ENCODE peak calls at places on chromosomes 6 and 20, in four cellular contexts. One of them, this sample, is unnamed.

GRCh38 chr6:13795041-13795748 is 19.2 kb downstream of the MCUR1 start:
- DNase-seq in spleen: peak
- DNase-seq in heart left ventricle: peak
- DNase-seq in endothelial cell of umbilical vein: peak
- DNase-seq in this sample: peak

GRCh38 chr20:2663887-2664719 is at the start of gene IDH3B:
- DNase-seq in spleen: peak
- DNase-seq in heart left ventricle: peak
- DNase-seq in endothelial cell of umbilical vein: peak
- DNase-seq in this sample: peak

GRCh38 chr6:160299559-160299958 is 40.9 kb upstream of the SLC22A2 start:
- DNase-seq in spleen: no peak
- DNase-seq in heart left ventricle: no peak
- DNase-seq in endothelial cell of umbilical vein: no peak
- DNase-seq in this sample: no peak

GRCh38 chr6:12436683-12437082 is 146.5 kb downstream of the EDN1 start:
- DNase-seq in spleen: no peak
- DNase-seq in heart left ventricle: no peak
- DNase-seq in endothelial cell of umbilical vein: peak
- DNase-seq in this sample: no peak

GRCh38 chr6:110746680-110747079 is 68.6 kb downstream of the CDK19 start:
- DNase-seq in spleen: no peak
- DNase-seq in heart left ventricle: no peak
- DNase-seq in endothelial cell of umbilical vein: no peak
- DNase-seq in this sample: no peak

GRCh38 chr6:108884211-108885059 is 36.2 kb downstream of the ARMC2 start:
- DNase-seq in spleen: no peak
- DNase-seq in heart left ventricle: no peak
- DNase-seq in endothelial cell of umbilical vein: no peak
- DNase-seq in this sample: no peak

GRCh38 chr6:31712296-31712695 is 2.9 kb upstream of the LY6G6D start:
- DNase-seq in spleen: no peak
- DNase-seq in heart left ventricle: no peak
- DNase-seq in endothelial cell of umbilical vein: no peak
- DNase-seq in this sample: no peak

GRCh38 chr20:22452442-22453011 is 131.8 kb downstream of the FOXA2 start:
- DNase-seq in spleen: no peak
- DNase-seq in heart left ventricle: no peak
- DNase-seq in endothelial cell of umbilical vein: no peak
- DNase-seq in this sample: no peak

GRCh38 chr6:38413097-38413800 is 226.5 kb downstream of the BTBD9 start:
- DNase-seq in spleen: no peak
- DNase-seq in heart left ventricle: no peak
- DNase-seq in endothelial cell of umbilical vein: no peak
- DNase-seq in this sample: no peak

GRCh38 chr6:36177166-36177565 is 19.4 kb upstream of the BRPF3 start:
- DNase-seq in spleen: no peak
- DNase-seq in heart left ventricle: no peak
- DNase-seq in endothelial cell of umbilical vein: no peak
- DNase-seq in this sample: no peak

GRCh38 chr6:159062564-159062945 is 17.8 kb upstream of the TAGAP start:
- DNase-seq in spleen: no peak
- DNase-seq in heart left ventricle: no peak
- DNase-seq in endothelial cell of umbilical vein: no peak
- DNase-seq in this sample: peak

GRCh38 chr20:9147553-9148024 is 78.7 kb downstream of the PLCB4 start:
- DNase-seq in spleen: no peak
- DNase-seq in heart left ventricle: no peak
- DNase-seq in endothelial cell of umbilical vein: no peak
- DNase-seq in this sample: no peak

GRCh38 chr6:45458672-45459071 is 80.9 kb upstream of the SUPT3H start:
- DNase-seq in spleen: no peak
- DNase-seq in heart left ventricle: no peak
- DNase-seq in endothelial cell of umbilical vein: no peak
- DNase-seq in this sample: no peak

GRCh38 chr6:20424679-20425078 is 23.0 kb downstream of the E2F3 start:
- DNase-seq in spleen: no peak
- DNase-seq in heart left ventricle: no peak
- DNase-seq in endothelial cell of umbilical vein: no peak
- DNase-seq in this sample: peak

GRCh38 chr6:131858765-131859490 is 51.1 kb downstream of the ENPP1 start:
- DNase-seq in spleen: no peak
- DNase-seq in heart left ventricle: no peak
- DNase-seq in endothelial cell of umbilical vein: peak
- DNase-seq in this sample: no peak

GRCh38 chr6:130780137-130780536 is 47.1 kb upstream of the SMLR1 start:
- DNase-seq in spleen: no peak
- DNase-seq in heart left ventricle: no peak
- DNase-seq in endothelial cell of umbilical vein: no peak
- DNase-seq in this sample: no peak

GRCh38 chr20:54132612-54133433 is 41.0 kb downstream of the CYP24A1 start:
- DNase-seq in spleen: no peak
- DNase-seq in heart left ventricle: no peak
- DNase-seq in endothelial cell of umbilical vein: no peak
- DNase-seq in this sample: peak
- TF ChIP-seq POLR2A in spleen: no peak
- TF ChIP-seq POLR2A in heart left ventricle: no peak
- TF ChIP-seq POLR2A in endothelial cell of umbilical vein: no peak
- TF ChIP-seq POLR2A in this sample: no peak

GRCh38 chr20:58877374-58878360 is 25.2 kb downstream of the GNAS start:
- DNase-seq in spleen: no peak
- DNase-seq in heart left ventricle: no peak
- DNase-seq in endothelial cell of umbilical vein: no peak
- DNase-seq in this sample: no peak
- TF ChIP-seq POLR2A in spleen: no peak
- TF ChIP-seq POLR2A in heart left ventricle: no peak
- TF ChIP-seq POLR2A in endothelial cell of umbilical vein: no peak
- TF ChIP-seq POLR2A in this sample: no peak

DNA sequence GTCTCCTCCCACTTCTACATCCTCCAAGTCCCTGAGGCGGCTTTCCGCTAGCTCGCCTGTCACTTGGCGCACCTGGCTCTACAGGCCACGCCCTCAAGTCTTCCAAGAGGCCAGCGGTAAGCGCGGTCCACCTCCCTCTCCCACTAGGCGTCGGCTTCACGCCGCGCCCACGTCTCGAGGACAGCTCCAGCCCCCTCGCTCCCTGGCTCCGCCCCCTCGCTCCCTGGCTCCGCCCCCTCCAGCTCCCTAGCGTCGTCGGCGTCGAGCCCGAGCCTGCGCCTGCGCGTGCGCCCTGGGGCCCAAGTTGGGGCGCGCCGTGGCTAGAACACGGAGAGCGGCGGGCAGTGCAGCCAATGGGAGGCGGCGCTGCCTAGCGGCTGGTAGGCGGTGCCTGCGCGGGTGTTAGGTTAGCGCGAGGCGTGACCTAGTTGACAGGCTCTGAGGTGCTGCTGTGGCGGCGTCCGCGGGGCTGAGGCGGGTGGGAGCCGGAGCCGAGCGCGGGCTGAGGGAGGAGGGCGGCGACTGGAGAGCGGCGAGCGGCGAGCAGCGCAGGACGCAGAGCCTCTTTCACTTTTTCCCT is at the start of gene MACROD2:
- DNase-seq in spleen: peak
- DNase-seq in heart left ventricle: peak
- DNase-seq in endothelial cell of umbilical vein: peak
- DNase-seq in this sample: no peak
- TF ChIP-seq POLR2A in spleen: no peak
- TF ChIP-seq POLR2A in heart left ventricle: no peak
- TF ChIP-seq POLR2A in endothelial cell of umbilical vein: no peak
- TF ChIP-seq POLR2A in this sample: no peak

GRCh38 chr20:56371977-56372376 is 13.2 kb downstream of the FAM210B start:
- DNase-seq in spleen: no peak
- DNase-seq in heart left ventricle: no peak
- DNase-seq in endothelial cell of umbilical vein: no peak
- DNase-seq in this sample: no peak
- TF ChIP-seq POLR2A in spleen: no peak
- TF ChIP-seq POLR2A in heart left ventricle: no peak
- TF ChIP-seq POLR2A in endothelial cell of umbilical vein: no peak
- TF ChIP-seq POLR2A in this sample: no peak

DNA sequence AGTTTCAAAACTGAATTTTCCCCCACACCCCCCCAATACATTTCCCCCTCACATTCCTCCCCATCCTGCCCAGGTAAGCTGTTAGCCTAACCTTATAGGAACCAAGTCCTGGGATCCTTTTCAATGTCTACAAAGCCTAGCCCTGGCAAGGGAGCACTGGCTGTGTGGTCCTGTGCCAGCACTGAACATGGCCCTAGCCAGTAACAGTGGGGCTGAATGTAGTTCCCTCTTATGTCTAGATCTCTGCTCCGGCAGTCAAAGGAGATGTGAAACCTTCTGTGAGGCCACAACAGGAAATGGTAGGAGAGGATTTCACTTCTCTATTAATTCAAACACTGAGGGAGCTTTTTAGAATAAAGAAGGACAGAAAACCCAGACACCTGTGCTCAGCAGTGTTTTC is 3.4 kb upstream of the HLA-DMB start:
- DNase-seq in spleen: peak
- DNase-seq in heart left ventricle: no peak
- DNase-seq in endothelial cell of umbilical vein: no peak
- DNase-seq in this sample: peak
- TF ChIP-seq POLR2A in spleen: no peak
- TF ChIP-seq POLR2A in heart left ventricle: no peak
- TF ChIP-seq POLR2A in endothelial cell of umbilical vein: no peak
- TF ChIP-seq POLR2A in this sample: no peak

DNA sequence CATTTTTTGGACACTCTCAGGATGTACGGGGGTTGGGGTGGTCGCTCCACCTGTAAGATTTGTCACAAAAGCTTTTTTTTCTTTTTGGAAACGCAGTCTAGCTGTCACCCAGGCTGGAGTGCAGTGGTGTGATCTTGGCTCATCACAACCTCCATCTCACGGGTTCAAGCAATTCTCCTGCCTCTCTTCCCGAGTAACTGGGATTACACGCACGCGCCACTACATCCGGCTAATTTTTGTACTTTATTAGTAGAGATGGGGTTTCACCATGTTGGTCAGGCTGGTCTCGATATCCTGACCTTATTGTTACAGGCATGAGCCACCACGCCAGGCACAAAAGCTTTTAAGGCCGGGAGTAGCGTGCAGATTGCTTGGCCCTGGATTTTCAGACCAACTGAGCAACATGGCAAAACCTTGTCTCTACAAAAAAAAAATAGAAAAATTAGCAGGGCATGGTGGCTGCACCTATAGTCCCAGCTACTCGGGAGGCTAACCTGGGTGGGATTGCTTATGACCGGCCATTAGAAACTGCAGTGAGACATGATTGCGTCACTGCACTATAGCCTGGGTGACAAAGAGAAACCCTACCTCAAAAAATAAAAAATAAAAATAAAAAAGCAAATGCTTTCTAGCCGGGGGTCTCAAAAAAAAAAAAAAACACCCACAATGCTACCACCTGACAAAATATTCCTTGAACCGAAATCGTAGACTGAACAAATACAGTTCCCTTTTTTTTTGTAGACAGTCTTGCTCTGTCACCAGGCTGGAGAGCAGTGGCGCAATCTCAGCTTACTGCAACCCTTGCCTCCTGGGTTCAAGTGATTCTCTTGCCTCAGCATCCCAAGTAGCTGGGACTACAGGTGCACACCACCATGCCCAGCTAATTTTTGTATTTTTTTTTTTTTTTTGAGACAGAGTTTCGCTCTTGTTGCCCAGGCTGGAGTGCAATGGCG is 15.0 kb downstream of the RBM39 start:
- DNase-seq in spleen: no peak
- DNase-seq in heart left ventricle: no peak
- DNase-seq in endothelial cell of umbilical vein: no peak
- DNase-seq in this sample: peak
- TF ChIP-seq POLR2A in spleen: no peak
- TF ChIP-seq POLR2A in heart left ventricle: no peak
- TF ChIP-seq POLR2A in endothelial cell of umbilical vein: no peak
- TF ChIP-seq POLR2A in this sample: no peak